ENCODE peak calls at places on chromosomes 4 and X, in six cellular contexts. O is Karpas-422, L is stromal cell of bone marrow, A is AG08396, P is kidney, I is AG20443. W is an unnamed sample.

GRCh38 chrX:115719171-115719570 is 158.2 kb downstream of the PLS3 start:
- DNase-seq in O (no peak), L (no peak), A (no peak), P (no peak), I (no peak), W (no peak)

GRCh38 chr4:77072195-77072753 is 3.5 kb downstream of the CCNI start:
- DNase-seq in O (no peak), L (no peak), A (no peak), P (no peak), I (no peak), W (no peak)

GRCh38 chr4:19117022-19117421 is 1095.5 kb upstream of the LCORL start:
- DNase-seq in O (no peak), L (no peak), A (no peak), P (no peak), I (no peak), W (no peak)

GRCh38 chr4:26779224-26779623 is 81.4 kb upstream of the STIM2 start:
- DNase-seq in O (no peak), L (no peak), A (no peak), P (no peak), I (no peak), W (no peak)

GRCh38 chrX:17987783-17988182 is 126.7 kb upstream of the RAI2 start:
- DNase-seq in O (no peak), L (no peak), A (no peak), P (no peak), I (no peak), W (no peak)

GRCh38 chr4:53702334-53703266 is 111.3 kb upstream of the LNX1 start:
- DNase-seq in O (peak), L (peak), A (peak), P (peak), I (peak), W (peak)

GRCh38 chr4:185820119-185821028 is 8.4 kb upstream of the SORBS2 start:
- DNase-seq in O (no peak), L (no peak), A (no peak), P (no peak), I (no peak), W (no peak)

GRCh38 chr4:3657917-3658913 is 108.0 kb upstream of the ADRA2C start:
- DNase-seq in O (no peak), L (peak), A (peak), P (peak), I (peak), W (no peak)

GRCh38 chrX:71652405-71652804 is 14.9 kb upstream of the LOC101059915 start:
- DNase-seq in O (peak), L (peak), A (peak), P (no peak), I (peak), W (peak)

GRCh38 chrX:31969714-31970113 is 897.9 kb upstream of the FTHL17 start:
- DNase-seq in O (no peak), L (no peak), A (no peak), P (no peak), I (no peak), W (no peak)

GRCh38 chr4:56743550-56743949 is 62.5 kb upstream of the HOPX start:
- DNase-seq in O (no peak), L (no peak), A (peak), P (no peak), I (no peak), W (no peak)

GRCh38 chr4:116478343-116478742 is 607.0 kb downstream of the TRAM1L1 start:
- DNase-seq in O (no peak), L (no peak), A (no peak), P (peak), I (no peak), W (no peak)

GRCh38 chrX:71622347-71623104 is 4.2 kb upstream of the CXCR3 start:
- DNase-seq in O (peak), L (peak), A (peak), P (peak), I (peak), W (peak)

GRCh38 chrX:118823263-118824172 is at the start of gene ZCCHC12:
- DNase-seq in O (no peak), L (no peak), A (peak), P (no peak), I (peak), W (no peak)

GRCh38 chr4:89708903-89709361 is 128.0 kb downstream of the SNCA start:
- DNase-seq in O (no peak), L (no peak), A (peak), P (no peak), I (no peak), W (peak)

GRCh38 chr4:152572417-152573086 is 36.7 kb upstream of the FBXW7 start:
- DNase-seq in O (no peak), L (no peak), A (no peak), P (no peak), I (no peak), W (no peak)

GRCh38 chr4:186553717-186554116 is 1.6 kb downstream of the MTNR1A start:
- DNase-seq in O (no peak), L (no peak), A (no peak), P (no peak), I (no peak), W (no peak)

GRCh38 chr4:77820836-77821561 is 1.8 kb upstream of the CNOT6L start:
- DNase-seq in O (peak), L (no peak), A (no peak), P (no peak), I (peak), W (no peak)